ENCODE peak calls at places on chromosomes 5 and 9, in five cellular contexts. R, G, M, W and H are unnamed samples.
A peak's percentile ranks its signal among the peaks of the same experiment; 100 is the strongest.

GRCh38 chr5:150624334-150625163 is 15.9 kb upstream of the SYNPO start:
- DNase-seq in G (peak; percentile 69), M (no peak), W (no peak), R (peak; percentile 82), H (peak; percentile 57)

GRCh38 chr5:94467560-94468504 is 150.6 kb downstream of the KIAA0825 start:
- DNase-seq in M (no peak), R (no peak), W (no peak), G (no peak), H (no peak)

GRCh38 chr9:80382523-80382922 is 810.8 kb downstream of the TLE4 start:
- DNase-seq in R (no peak), M (peak; percentile 32), W (no peak), G (no peak), H (no peak)

GRCh38 chr9:91197232-91198181 is 164.2 kb downstream of the AUH start:
- DNase-seq in R (peak; percentile 92), G (no peak), W (peak; percentile 94), M (peak; percentile 100), H (peak; percentile 62)

GRCh38 chr5:31217441-31217840 is 24.0 kb downstream of the CDH6 start:
- DNase-seq in W (no peak), R (no peak), M (no peak), G (no peak), H (no peak)

GRCh38 chr9:109098221-109098959 is 21.4 kb downstream of the TMEM245 start:
- DNase-seq in R (no peak), G (no peak), W (no peak), M (peak; percentile 70), H (no peak)

GRCh38 chr9:127817881-127818434 is 15.3 kb downstream of the FPGS start:
- DNase-seq in G (no peak), R (no peak), W (no peak), M (no peak), H (no peak)

GRCh38 chr5:55030220-55030619 is 6.2 kb downstream of the GZMK start:
- DNase-seq in W (no peak), R (no peak), G (no peak), M (no peak), H (no peak)

GRCh38 chr9:125435776-125436612 is 174.4 kb downstream of the GAPVD1 start:
- DNase-seq in G (no peak), W (no peak), M (no peak), R (no peak), H (no peak)

GRCh38 chr5:58530942-58531490 is 39.8 kb downstream of the GAPT start:
- DNase-seq in R (no peak), M (no peak), W (no peak), G (no peak), H (no peak)

GRCh38 chr5:160923927-160924705 is 72.1 kb upstream of the ATP10B start:
- DNase-seq in R (peak; percentile 64), M (no peak), W (no peak), G (peak; percentile 63), H (no peak)

DNA sequence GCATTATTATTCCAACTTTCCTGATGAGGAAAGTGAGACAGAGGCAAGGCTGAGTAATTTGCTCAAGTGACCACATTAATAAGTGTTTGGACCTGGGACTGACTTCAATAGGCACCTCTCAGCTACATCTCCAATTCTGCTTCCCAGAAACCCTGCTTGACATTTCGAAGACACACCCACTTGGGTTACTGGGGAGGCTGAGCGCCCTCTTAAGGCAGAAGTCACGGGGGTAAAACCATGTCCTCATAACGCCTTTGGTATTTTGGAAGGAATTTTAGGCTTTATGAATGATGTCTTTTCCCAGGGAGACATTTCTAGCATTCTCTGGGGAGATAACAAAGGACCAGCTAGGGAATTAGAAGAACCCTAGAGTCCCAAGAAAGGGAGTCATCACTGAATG is 53.3 kb downstream of the TRPC7 start:
- DNase-seq in W (no peak), M (no peak), G (no peak), R (no peak), H (no peak)
- TF ChIP-seq CTCF in W (no peak), M (no peak), G (no peak), R (no peak), H (peak; percentile 14)

GRCh38 chr5:40033411-40033810 is 608.6 kb upstream of the DAB2 start:
- DNase-seq in G (no peak), R (no peak), W (no peak), M (no peak), H (no peak)
- TF ChIP-seq CTCF in G (no peak), R (no peak), W (no peak), M (no peak), H (no peak)

GRCh38 chr5:108297042-108297596 is 84.8 kb downstream of the FBXL17 start:
- DNase-seq in G (no peak), M (no peak), R (no peak), W (no peak), H (no peak)
- TF ChIP-seq CTCF in G (no peak), M (no peak), R (no peak), W (no peak), H (no peak)

DNA sequence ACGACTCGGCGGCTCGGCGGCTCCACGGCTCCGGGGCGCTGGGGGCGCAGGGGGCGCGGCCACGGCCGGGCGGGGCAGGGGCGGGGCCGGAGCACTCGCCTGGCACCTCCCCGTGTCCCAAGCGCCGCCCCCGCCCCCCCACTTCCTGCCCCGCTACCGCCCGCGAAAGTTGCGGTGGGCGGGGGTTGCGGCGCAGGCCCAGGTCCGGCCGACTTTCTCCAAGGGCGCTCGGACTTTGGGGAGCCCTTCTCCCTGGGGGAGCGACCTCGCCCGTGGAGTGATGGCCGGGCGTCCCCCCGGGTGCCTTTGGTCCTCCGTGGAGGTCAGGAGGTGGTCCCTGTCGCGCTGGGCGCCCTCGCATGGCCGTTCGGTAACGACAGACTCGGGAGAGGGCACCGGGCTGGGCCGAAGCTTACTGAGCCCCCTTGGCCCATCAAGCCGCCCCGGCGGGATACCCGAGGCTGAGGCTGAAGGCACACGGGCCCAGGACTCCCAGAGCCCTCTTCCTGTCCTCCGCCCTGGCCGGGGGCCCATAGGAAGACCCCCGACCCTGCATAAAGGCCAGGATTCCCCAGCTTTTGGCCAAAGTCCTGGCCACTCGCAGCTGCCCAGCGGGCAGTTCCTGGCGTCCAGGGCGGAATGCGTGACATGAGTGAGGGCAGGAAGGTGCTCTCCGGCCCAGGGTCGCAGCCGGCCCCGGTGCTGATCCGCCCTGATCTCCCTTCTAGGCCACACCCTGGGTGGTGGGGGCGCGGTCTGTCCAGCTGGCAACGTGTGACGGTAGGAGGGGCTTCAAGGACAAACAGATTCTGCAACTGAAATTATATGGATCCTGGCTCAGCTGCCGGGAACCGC is 883 bp upstream of the VAV2 start:
- DNase-seq in R (peak; percentile 93), W (peak; percentile 69), G (peak; percentile 94), M (peak; percentile 89), H (peak; percentile 83)
- TF ChIP-seq CTCF in R (peak; percentile 71), W (peak; percentile 34), G (no peak), M (peak; percentile 37), H (peak; percentile 61)

GRCh38 chr5:140801494-140801841 is 611 bp downstream of the PCDHA3 start:
- DNase-seq in R (no peak), G (no peak), M (no peak), W (no peak), H (peak; percentile 57)

GRCh38 chr5:140795259-140795641 is 598 bp downstream of the PCDHA2 start:
- DNase-seq in M (no peak), G (no peak), R (peak; percentile 17), W (no peak), H (peak; percentile 27)

GRCh38 chr5:140802781-140803271 is 2.0 kb downstream of the PCDHA3 start:
- DNase-seq in G (no peak), R (no peak), W (no peak), M (no peak), H (no peak)

GRCh38 chr5:140796718-140797095 is 2.1 kb downstream of the PCDHA2 start:
- DNase-seq in R (no peak), M (no peak), W (no peak), G (no peak), H (no peak)

DNA sequence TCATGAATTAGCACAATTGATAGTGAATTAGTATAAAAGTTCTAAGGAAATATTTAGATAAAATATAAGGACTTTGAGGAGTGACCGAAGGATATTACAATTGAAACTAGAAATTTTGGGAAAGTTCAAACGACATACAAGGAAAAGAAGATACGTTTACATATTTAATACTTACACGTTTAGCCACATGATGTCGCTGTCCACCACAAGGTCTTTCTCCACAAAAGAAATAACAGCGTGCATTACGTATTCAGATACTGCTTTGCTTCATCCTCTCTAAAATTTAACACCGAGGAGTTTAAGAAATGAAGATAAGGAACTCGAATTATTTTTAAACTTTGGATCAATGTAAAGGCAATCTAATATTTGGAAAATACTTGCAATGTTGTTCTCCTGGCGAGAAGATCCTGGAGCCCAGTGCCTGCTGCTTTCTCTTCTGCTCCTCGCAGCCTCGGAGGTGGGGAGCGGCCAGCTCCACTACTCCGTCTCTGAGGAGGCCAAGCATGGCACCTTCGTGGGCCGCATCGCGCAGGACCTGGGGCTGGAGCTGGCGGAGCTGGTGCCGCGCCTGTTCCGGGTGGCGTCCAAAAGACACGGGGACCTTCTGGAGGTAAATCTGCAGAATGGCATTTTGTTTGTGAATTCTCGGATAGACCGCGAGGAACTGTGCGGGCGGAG is at the start of gene PCDHA3:
- DNase-seq in W (no peak), R (no peak), G (no peak), M (peak; percentile 39), H (peak; percentile 68)
- TF ChIP-seq CTCF in W (no peak), R (no peak), G (no peak), M (peak; percentile 26), H (peak; percentile 58)

DNA sequence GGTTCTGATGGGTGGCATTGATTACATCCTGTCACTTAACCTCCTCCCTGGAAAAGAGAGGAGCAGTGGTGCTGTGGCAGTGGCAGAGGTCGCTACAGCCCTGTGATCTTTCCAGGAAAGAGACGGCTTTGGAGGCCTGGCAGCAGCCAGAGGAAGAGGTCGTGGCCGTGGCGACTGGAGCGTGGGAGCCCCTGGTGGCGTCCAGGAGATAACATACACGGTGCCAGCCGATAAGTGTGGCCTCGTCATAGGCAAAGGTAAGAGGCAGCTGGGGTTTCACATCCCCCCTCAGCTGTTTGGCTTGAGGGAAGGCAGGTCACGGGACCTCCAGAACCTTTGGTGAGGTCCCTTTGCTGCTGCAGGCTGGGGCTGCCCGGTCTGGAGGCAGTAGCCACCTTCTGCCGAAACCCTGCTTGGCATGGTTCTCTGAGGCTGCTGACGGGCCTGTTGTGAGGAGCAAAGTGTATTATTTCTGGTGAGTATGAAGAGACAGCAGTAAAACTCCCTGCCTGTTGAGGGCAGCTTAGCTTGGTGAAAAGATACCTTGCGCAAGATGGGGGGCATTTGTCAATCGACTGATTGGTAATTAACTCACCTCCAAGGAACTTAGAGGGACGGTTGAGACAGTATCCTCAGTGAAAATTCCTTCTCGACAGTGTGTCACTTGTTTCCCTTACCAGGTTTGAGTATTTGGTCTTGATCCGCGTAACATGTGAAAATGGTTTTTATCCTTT is 38.0 kb upstream of the PRDM12 start:
- DNase-seq in G (no peak), W (no peak), R (no peak), M (no peak), H (no peak)
- TF ChIP-seq CTCF in G (no peak), W (peak; percentile 45), R (no peak), M (no peak), H (no peak)